ENCODE peak calls at places on chromosomes 6 and 20, in eight cellular contexts. U is CD8-positive, alpha-beta T cell; J is dorsolateral prefrontal cortex; T is choroid plexus epithelial cell; H is progenitor cell of endocrine pancreas; B is neural progenitor cell; R is left ventricle myocardium inferior; Y is HCT116. W is an unnamed sample.

GRCh38 chr20:8132632-8133587 is 844 bp downstream of the PLCB1 start:
- DNase-seq in U (peak; percentile 13), J (no peak), T (peak; percentile 22), H (peak; percentile 9), B (peak; percentile 44), R (peak; percentile 28), Y (no peak), W (peak; percentile 9)

GRCh38 chr6:17505767-17506280 is 94.3 kb upstream of the FAM8A1 start:
- DNase-seq in U (no peak), J (no peak), T (peak; percentile 52), H (no peak), B (no peak), R (no peak), Y (no peak), W (no peak)

GRCh38 chr6:163259689-163260088 is 154.8 kb upstream of the QKI start:
- DNase-seq in U (no peak), J (no peak), T (no peak), H (no peak), B (no peak), R (no peak), Y (no peak), W (no peak)

GRCh38 chr20:39800548-39800947 is 838.4 kb downstream of the DHX35 start:
- DNase-seq in U (no peak), J (no peak), T (peak; percentile 84), H (no peak), B (no peak), R (peak; percentile 56), Y (no peak), W (no peak)

GRCh38 chr20:48460681-48461080 is 367.1 kb downstream of the PREX1 start:
- DNase-seq in U (no peak), J (no peak), T (no peak), H (no peak), B (no peak), R (no peak), Y (no peak), W (no peak)

GRCh38 chr6:124490123-124490522 is 472.1 kb upstream of the RNF217 start:
- DNase-seq in U (no peak), J (no peak), T (peak; percentile 74), H (no peak), B (no peak), R (no peak), Y (no peak), W (no peak)

GRCh38 chr6:138263963-138264362 is 45.7 kb upstream of the PBOV1 start:
- DNase-seq in U (no peak), J (no peak), T (no peak), H (no peak), B (no peak), R (no peak), Y (no peak), W (no peak)

GRCh38 chr6:150377211-150377781 is 8.5 kb downstream of the IYD start:
- DNase-seq in U (no peak), J (no peak), T (peak; percentile 14), H (no peak), B (peak; percentile 40), R (no peak), Y (no peak), W (no peak)

GRCh38 chr6:113160716-113161115 is 696.4 kb upstream of the MARCKS start:
- DNase-seq in U (no peak), J (no peak), T (no peak), H (no peak), B (no peak), R (no peak), Y (no peak), W (no peak)

GRCh38 chr6:117555882-117556498 is 46.3 kb downstream of the GOPC start:
- DNase-seq in U (peak; percentile 65), J (peak; percentile 36), T (peak; percentile 61), H (peak; percentile 21), B (peak; percentile 30), R (no peak), Y (no peak), W (peak; percentile 49)

GRCh38 chr6:161418458-161418945 is 144.6 kb upstream of the AGPAT4 start:
- DNase-seq in U (peak; percentile 20), J (peak; percentile 60), T (peak; percentile 97), H (peak; percentile 20), B (peak; percentile 82), R (no peak), Y (peak; percentile 68), W (peak; percentile 61)

GRCh38 chr20:51650685-51651134 is 108.2 kb upstream of the NFATC2 start:
- DNase-seq in U (no peak), J (no peak), T (peak; percentile 87), H (no peak), B (no peak), R (no peak), Y (peak; percentile 15), W (no peak)

GRCh38 chr20:37868998-37869861 is 33.7 kb upstream of the VSTM2L start:
- DNase-seq in U (no peak), J (no peak), T (no peak), H (no peak), B (peak; percentile 21), R (no peak), Y (no peak), W (no peak)

GRCh38 chr6:14354919-14355572 is 237.5 kb downstream of the CD83 start:
- DNase-seq in U (peak; percentile 15), J (no peak), T (peak; percentile 84), H (no peak), B (no peak), R (peak; percentile 69), Y (no peak), W (no peak)

GRCh38 chr6:114366899-114367298 is 24.1 kb upstream of the HS3ST5 start:
- DNase-seq in U (no peak), J (no peak), T (no peak), H (no peak), B (no peak), R (no peak), Y (no peak), W (no peak)

GRCh38 chr20:50592282-50593004 is 82.3 kb downstream of the PTPN1 start:
- DNase-seq in U (no peak), J (no peak), T (no peak), H (no peak), B (no peak), R (peak; percentile 73), Y (no peak), W (no peak)

GRCh38 chr6:143742070-143742954 is 64.5 kb downstream of the PHACTR2 start:
- DNase-seq in U (no peak), J (no peak), T (no peak), H (no peak), B (no peak), R (no peak), Y (no peak), W (no peak)

GRCh38 chr6:143740213-143740612 is 62.4 kb downstream of the PHACTR2 start:
- DNase-seq in U (no peak), J (no peak), T (no peak), H (no peak), B (no peak), R (no peak), Y (no peak), W (no peak)

GRCh38 chr6:143741480-143741879 is 63.7 kb downstream of the PHACTR2 start:
- DNase-seq in U (no peak), J (no peak), T (no peak), H (no peak), B (no peak), R (no peak), Y (no peak), W (no peak)

GRCh38 chr6:143742955-143743255 is 65.1 kb downstream of the PHACTR2 start:
- DNase-seq in U (no peak), J (no peak), T (no peak), H (no peak), B (no peak), R (no peak), Y (no peak), W (no peak)

GRCh38 chr6:143739341-143739851 is 61.6 kb downstream of the PHACTR2 start:
- DNase-seq in U (no peak), J (no peak), T (no peak), H (no peak), B (no peak), R (no peak), Y (no peak), W (no peak)
- TF ChIP-seq CTCF in U (no peak), J (no peak), T (no peak), H (no peak), B (no peak), R (no peak), Y (no peak), W (no peak)

DNA sequence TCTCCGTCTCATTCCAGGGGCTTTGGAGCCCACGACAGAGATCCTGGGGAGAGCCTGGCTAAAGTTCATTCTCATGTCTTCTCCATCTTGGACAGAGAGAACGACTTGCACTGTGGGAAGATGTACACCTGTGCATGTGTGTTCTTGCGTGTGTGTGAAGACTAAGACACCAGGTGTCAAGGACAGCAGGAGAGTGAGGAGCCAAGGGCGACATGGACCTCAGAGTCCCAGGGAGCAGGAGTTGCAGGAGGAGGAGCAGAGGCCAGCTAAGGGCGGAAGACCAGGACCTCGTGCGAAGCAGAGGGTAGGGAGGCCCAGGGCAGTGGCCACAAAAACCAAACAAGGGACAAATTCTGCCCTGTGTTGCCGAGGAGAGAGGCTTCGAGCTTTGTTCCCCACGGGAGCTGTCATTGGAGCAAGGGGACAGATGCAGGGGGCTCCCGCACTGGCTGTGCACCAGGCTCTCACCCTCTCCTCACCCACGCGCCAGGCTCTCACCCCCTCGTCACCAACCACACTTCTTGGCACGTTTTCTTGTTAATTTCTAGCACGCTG is 62.8 kb downstream of the DLL1 start:
- DNase-seq in U (no peak), J (no peak), T (no peak), H (no peak), B (no peak), R (no peak), Y (no peak), W (no peak)
- TF ChIP-seq CTCF in U (no peak), J (no peak), T (no peak), H (no peak), B (no peak), R (no peak), Y (no peak), W (no peak)

DNA sequence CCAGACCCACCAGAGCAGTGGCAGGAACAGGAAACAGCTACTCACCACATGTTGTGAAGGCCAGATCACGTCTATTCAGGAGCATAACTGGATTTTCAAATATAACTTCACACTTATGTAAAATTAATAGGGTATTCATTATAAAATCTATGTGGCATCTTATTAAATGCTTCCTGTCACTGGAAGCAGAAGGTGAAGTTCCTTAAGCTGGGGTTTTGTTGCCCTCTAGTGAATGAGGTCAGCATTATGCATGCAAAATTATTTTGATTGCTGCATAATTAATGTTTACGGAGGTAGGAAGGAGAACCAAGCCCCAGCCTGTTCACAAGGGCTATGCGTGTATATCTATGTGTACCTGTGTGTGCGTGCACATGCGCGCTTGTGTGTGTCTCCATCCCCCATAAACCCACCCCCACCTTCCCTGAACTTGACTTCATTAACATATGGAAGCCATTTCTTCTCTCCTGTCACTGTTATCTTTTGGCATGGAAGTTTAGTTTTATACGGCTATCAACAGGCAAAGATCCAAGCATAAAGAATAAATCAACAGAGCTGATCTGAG is 90.3 kb upstream of the CDH4 start:
- DNase-seq in U (no peak), J (no peak), T (no peak), H (no peak), B (no peak), R (no peak), Y (no peak), W (no peak)
- TF ChIP-seq CTCF in U (no peak), J (no peak), T (no peak), H (no peak), B (no peak), R (peak; percentile 21), Y (no peak), W (no peak)

GRCh38 chr6:10256113-10256690 is 158.7 kb downstream of the TFAP2A start:
- DNase-seq in U (no peak), J (no peak), T (peak; percentile 1), H (no peak), B (peak; percentile 22), R (no peak), Y (peak; percentile 7), W (no peak)
- TF ChIP-seq CTCF in U (no peak), J (no peak), T (peak; percentile 39), H (peak; percentile 56), B (peak; percentile 61), R (peak; percentile 20), Y (peak; percentile 59), W (peak; percentile 93)

W was measured in endothelial cell.